ENCODE peak calls at places on chromosome 7, in ten cellular contexts. H is kidney, Y is OCI-LY7, U is ovary, W is IMR-90, B is esophagus squamous epithelium, S is PC-9, F is suprapubic skin, M is tibial nerve, D is dorsolateral prefrontal cortex. Q is an unnamed sample.

GRCh38 chr7:35718047-35718446 is 23.1 kb upstream of the HERPUD2 start:
- DNase-seq in Y (no peak), F (no peak), H (no peak), D (no peak), B (no peak), S (no peak), W (no peak), U (no peak), M (no peak), Q (no peak)

GRCh38 chr7:84533209-84533608 is 338.6 kb upstream of the SEMA3A start:
- DNase-seq in Y (no peak), W (no peak), M (no peak), D (no peak), S (no peak), H (no peak), B (no peak), F (no peak), U (no peak), Q (no peak)

GRCh38 chr7:46444266-46444665 is 523.2 kb upstream of the IGFBP3 start:
- DNase-seq in B (no peak), W (no peak), M (no peak), S (no peak), U (no peak), F (no peak), D (no peak), Y (no peak), H (no peak), Q (no peak)

GRCh38 chr7:90111-91063 is 102.0 kb upstream of the FAM20C start:
- DNase-seq in S (no peak), H (no peak), F (no peak), D (no peak), B (no peak), U (no peak), W (peak; percentile 83), Y (no peak), M (no peak), Q (no peak)

GRCh38 chr7:157888579-157888978 is 551.8 kb downstream of the DNAJB6 start:
- DNase-seq in U (no peak), D (no peak), B (no peak), M (no peak), W (no peak), H (no peak), F (peak; percentile 11), S (no peak), Y (no peak), Q (no peak)

GRCh38 chr7:95430864-95431263 is 4.0 kb downstream of the PON2 start:
- DNase-seq in S (no peak), F (no peak), M (no peak), W (peak; percentile 19), D (no peak), U (no peak), H (no peak), B (no peak), Y (no peak), Q (no peak)

GRCh38 chr7:96663457-96663856 is 46.2 kb downstream of the SEM1 start:
- DNase-seq in B (no peak), F (no peak), U (no peak), D (no peak), W (no peak), S (no peak), H (no peak), M (no peak), Y (no peak), Q (no peak)

GRCh38 chr7:77327932-77328628 is 88.1 kb downstream of the GSAP start:
- DNase-seq in U (peak; percentile 29), B (no peak), F (no peak), M (no peak), D (no peak), W (no peak), S (no peak), Y (no peak), H (no peak), Q (no peak)

GRCh38 chr7:2242541-2243482 is 786 bp downstream of the NUDT1 start:
- DNase-seq in D (no peak), M (no peak), H (no peak), W (peak; percentile 20), S (peak; percentile 56), U (no peak), B (no peak), Y (peak; percentile 59), F (no peak), Q (no peak)
- TF ChIP-seq CTCF in D (no peak), M (peak; percentile 13), H (no peak), W (no peak), S (no peak), U (no peak), B (peak; percentile 32), Y (no peak), F (no peak), Q (no peak)

GRCh38 chr7:70597071-70597470 is 534.9 kb upstream of the GALNT17 start:
- DNase-seq in U (no peak), S (no peak), W (no peak), H (no peak), B (no peak), Y (no peak), M (no peak), D (no peak), F (no peak), Q (no peak)

GRCh38 chr7:70598976-70599375 is 533.0 kb upstream of the GALNT17 start:
- DNase-seq in H (no peak), S (no peak), D (no peak), U (no peak), Y (no peak), M (no peak), B (no peak), F (no peak), W (no peak), Q (no peak)

GRCh38 chr7:70599446-70600190 is 532.3 kb upstream of the GALNT17 start:
- DNase-seq in Y (no peak), U (no peak), W (no peak), S (no peak), H (no peak), D (no peak), M (no peak), F (no peak), B (no peak), Q (no peak)

GRCh38 chr7:70596575-70596891 is 535.4 kb upstream of the GALNT17 start:
- DNase-seq in S (no peak), F (no peak), W (no peak), D (no peak), H (no peak), U (no peak), Y (no peak), B (no peak), M (no peak), Q (no peak)

DNA sequence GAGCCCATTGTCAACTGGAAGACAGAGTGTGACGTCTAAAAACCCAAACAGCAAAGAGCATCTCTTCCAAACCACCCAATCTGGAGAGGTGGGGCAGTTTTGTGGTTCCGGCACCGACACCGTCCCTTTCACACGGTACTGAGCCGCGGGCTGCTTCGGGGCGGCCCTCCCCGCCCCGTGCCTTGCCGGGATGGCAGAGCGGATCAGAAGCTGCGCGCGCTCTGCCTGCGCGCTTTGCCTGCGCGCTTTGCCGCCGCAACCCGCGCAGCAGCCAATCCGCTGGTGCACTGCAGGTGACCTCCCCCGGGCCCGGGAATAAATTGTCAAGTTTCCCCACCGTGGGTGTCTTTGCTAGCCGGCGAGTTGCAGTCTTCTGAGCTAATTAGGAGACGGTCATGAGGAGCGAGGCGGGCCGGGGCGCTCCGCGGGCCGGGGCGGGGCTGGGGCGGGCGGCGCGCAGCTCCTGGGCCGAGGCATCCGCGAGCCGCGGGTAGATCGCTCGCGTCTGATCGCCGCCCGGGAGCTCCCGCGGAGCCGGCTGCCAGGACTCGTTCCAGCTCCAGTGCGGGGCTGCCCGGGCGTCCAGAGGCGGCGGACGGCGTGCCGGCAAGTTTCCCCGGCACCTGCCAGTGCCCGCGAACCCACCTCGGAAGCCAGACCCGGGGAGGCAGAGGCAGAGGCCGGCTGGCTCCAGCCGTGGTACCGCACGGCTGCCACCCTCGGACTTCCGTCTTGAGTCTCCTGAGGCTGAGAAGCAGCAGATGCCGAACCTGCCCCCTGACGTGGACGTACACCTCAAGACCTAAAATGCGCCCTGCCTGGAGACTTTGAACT is 536.0 kb upstream of the GALNT17 start:
- DNase-seq in Y (no peak), H (peak; percentile 77), M (no peak), S (no peak), F (no peak), D (peak; percentile 47), U (no peak), W (no peak), B (no peak), Q (no peak)
- H3K27ac ChIP-seq in Y (no peak overlapping the region), H (no peak overlapping the region), M (no peak overlapping the region), S (no peak overlapping the region), F (peak overlapping the region; percentile 34), D (no peak overlapping the region), U (no peak overlapping the region), W (no peak overlapping the region), B (peak overlapping the region; percentile 71), Q (no peak overlapping the region)

GRCh38 chr7:76291346-76292205 is 10.9 kb upstream of the HSPB1 start:
- DNase-seq in M (peak; percentile 90), Y (peak; percentile 76), D (peak; percentile 92), B (peak; percentile 36), F (peak; percentile 97), H (peak; percentile 97), U (peak; percentile 95), S (peak; percentile 100), W (peak; percentile 99), Q (peak; percentile 98)
- H3K4me3 ChIP-seq in M (peak overlapping the region; percentile 41), Y (peak overlapping the region; percentile 35), D (peak overlapping the region; percentile 48), B (peak overlapping the region; percentile 37), F (peak overlapping the region; percentile 38), H (peak overlapping the region; percentile 57), U (peak overlapping the region; percentile 25), S (peak overlapping the region; percentile 57), W (no peak overlapping the region), Q (peak overlapping the region; percentile 63)

GRCh38 chr7:50626286-50626685 is 61.1 kb upstream of the DDC start:
- DNase-seq in M (no peak), B (no peak), D (no peak), U (no peak), W (no peak), H (no peak), Y (no peak), F (no peak), S (no peak), Q (no peak)

GRCh38 chr7:50627824-50628361 is 62.7 kb upstream of the DDC start:
- DNase-seq in Y (no peak), B (no peak), S (no peak), H (no peak), U (no peak), W (no peak), D (no peak), M (no peak), F (no peak), Q (no peak)

GRCh38 chr7:50625360-50625759 is 60.2 kb upstream of the DDC start:
- DNase-seq in B (no peak), M (no peak), F (no peak), H (no peak), D (no peak), U (no peak), Y (no peak), W (no peak), S (no peak), Q (no peak)

GRCh38 chr7:50628469-50629084 is 63.4 kb upstream of the DDC start:
- DNase-seq in H (no peak), B (no peak), F (no peak), Y (peak; percentile 13), S (no peak), U (no peak), M (no peak), D (no peak), W (no peak), Q (no peak)

DNA sequence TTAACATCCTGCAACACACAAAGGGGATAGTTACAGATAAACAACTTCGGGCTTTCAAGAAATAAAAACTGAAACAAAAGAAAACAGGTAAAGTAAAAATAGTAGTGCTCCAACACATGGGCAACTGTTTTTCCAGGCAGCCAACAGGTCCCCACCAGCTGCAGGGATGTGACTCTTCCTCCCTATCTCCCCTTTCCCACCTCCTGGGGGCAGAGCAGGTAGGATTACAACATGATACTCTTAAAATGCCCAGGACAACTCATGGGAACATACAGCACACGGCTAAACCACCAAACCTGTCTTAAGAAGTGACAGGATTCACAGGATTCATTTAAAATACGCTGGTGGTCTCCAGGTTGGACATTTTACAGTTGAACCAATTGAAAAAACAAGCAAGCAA is 61.8 kb upstream of the DDC start:
- DNase-seq in M (no peak), H (no peak), Y (no peak), F (no peak), B (no peak), S (no peak), U (no peak), W (no peak), D (no peak), Q (no peak)
- TF ChIP-seq CTCF in M (no peak), H (no peak), Y (no peak), F (no peak), B (no peak), S (no peak), U (no peak), W (no peak), D (no peak), Q (no peak)

Q was measured in coronary artery.